ENCODE peak calls at places on chromosomes 12 and 14, in six cellular contexts. Z, C, N, G, H and S are unnamed samples.

GRCh38 chr14:99509871-99510555 is 28.8 kb downstream of the CCNK start:
- DNase-seq in Z (no peak), C (no peak), N (peak; percentile 57), G (no peak), H (no peak), S (no peak)

GRCh38 chr12:114131824-114132223 is 165.7 kb upstream of the RBM19 start:
- DNase-seq in Z (no peak), C (no peak), N (no peak), G (peak; percentile 16), H (no peak), S (no peak)

GRCh38 chr12:59250766-59251165 is 330.5 kb upstream of the LRIG3 start:
- DNase-seq in Z (no peak), C (no peak), N (no peak), G (no peak), H (no peak), S (no peak)

GRCh38 chr12:94678396-94678795 is 28.0 kb upstream of the TMCC3 start:
- DNase-seq in Z (no peak), C (no peak), N (no peak), G (no peak), H (no peak), S (no peak)

GRCh38 chr14:62015945-62016344 is 253.7 kb downstream of the SNAPC1 start:
- DNase-seq in Z (no peak), C (peak; percentile 30), N (no peak), G (no peak), H (no peak), S (no peak)

GRCh38 chr12:85575115-85576096 is 260.8 kb downstream of the RASSF9 start:
- DNase-seq in Z (peak; percentile 44), C (peak; percentile 24), N (peak; percentile 56), G (peak; percentile 90), H (no peak), S (peak; percentile 71)

GRCh38 chr12:121719926-121720414 is 7.4 kb downstream of the TMEM120B start:
- DNase-seq in Z (no peak), C (no peak), N (no peak), G (no peak), H (no peak), S (no peak)

GRCh38 chr14:52332269-52332668 is 18.2 kb downstream of the PTGER2 start:
- DNase-seq in Z (no peak), C (no peak), N (no peak), G (no peak), H (no peak), S (no peak)

GRCh38 chr12:25089738-25090137 is 105.2 kb downstream of the DNAI7 start:
- DNase-seq in Z (no peak), C (no peak), N (no peak), G (no peak), H (no peak), S (no peak)

GRCh38 chr12:56337753-56338221 is 897 bp upstream of the IL23A start:
- DNase-seq in Z (no peak), C (no peak), N (no peak), G (no peak), H (no peak), S (no peak)

GRCh38 chr12:87795555-87795954 is 233.6 kb downstream of the C12orf50 start:
- DNase-seq in Z (no peak), C (no peak), N (no peak), G (no peak), H (no peak), S (no peak)

GRCh38 chr12:89166525-89166934 is 185.8 kb downstream of the DUSP6 start:
- DNase-seq in Z (no peak), C (no peak), N (no peak), G (no peak), H (no peak), S (no peak)

GRCh38 chr14:91883770-91884169 is 16.4 kb upstream of the TC2N start:
- DNase-seq in Z (peak; percentile 84), C (no peak), N (no peak), G (no peak), H (no peak), S (no peak)

GRCh38 chr12:67764055-67764454 is 115.5 kb downstream of the DYRK2 start:
- DNase-seq in Z (no peak), C (no peak), N (no peak), G (no peak), H (no peak), S (no peak)

GRCh38 chr12:124954771-124955170 is 34.2 kb downstream of the DHX37 start:
- DNase-seq in Z (no peak), C (no peak), N (no peak), G (no peak), H (no peak), S (no peak)

GRCh38 chr12:75670175-75670574 is 158.8 kb upstream of the KRR1 start:
- DNase-seq in Z (no peak), C (no peak), N (no peak), G (no peak), H (no peak), S (no peak)

GRCh38 chr12:110591508-110592051 is 8.5 kb upstream of the PPTC7 start:
- DNase-seq in Z (no peak), C (peak; percentile 29), N (no peak), G (no peak), H (peak; percentile 48), S (no peak)